ENCODE peak calls at places on chromosomes 2 and 18, in four cellular contexts. B is IMR-90, K is mammary epithelial cell, C is pancreas. M is an unnamed sample.

GRCh38 chr2:234191819-234192407 is 141.4 kb downstream of the SPP2 start:
- DNase-seq in B (peak), K (peak), C (no peak), M (no peak)

GRCh38 chr2:239290618-239291504 is 110.0 kb downstream of the HDAC4 start:
- DNase-seq in B (no peak), K (peak), C (no peak), M (peak)

GRCh38 chr18:59079264-59079972 is 60.3 kb upstream of the SEC11C start:
- DNase-seq in B (no peak), K (no peak), C (no peak), M (no peak)

GRCh38 chr2:221965806-221966205 is 333.0 kb downstream of the PAX3 start:
- DNase-seq in B (no peak), K (no peak), C (no peak), M (no peak)

GRCh38 chr2:127014630-127015029 is 92.3 kb downstream of the BIN1 start:
- DNase-seq in B (peak), K (peak), C (no peak), M (no peak)

GRCh38 chr2:239085201-239085992 is 237.5 kb downstream of the TWIST2 start:
- DNase-seq in B (no peak), K (peak), C (no peak), M (no peak)

GRCh38 chr2:26845021-26845420 is 2.9 kb upstream of the DPYSL5 start:
- DNase-seq in B (no peak), K (no peak), C (no peak), M (no peak)

GRCh38 chr2:201363857-201364560 is 6.9 kb upstream of the FLACC1 start:
- DNase-seq in B (peak), K (peak), C (no peak), M (no peak)

GRCh38 chr2:121804340-121804739 is 48.9 kb downstream of the TSN start:
- DNase-seq in B (peak), K (no peak), C (no peak), M (no peak)

GRCh38 chr18:45090526-45091140 is 409.9 kb downstream of the SETBP1 start:
- DNase-seq in B (peak), K (no peak), C (no peak), M (no peak)

GRCh38 chr2:230335461-230335863 is 8.5 kb downstream of the SP140L start:
- DNase-seq in B (no peak), K (no peak), C (no peak), M (no peak)

GRCh38 chr2:84495539-84496146 is 20.7 kb upstream of the DNAH6 start:
- DNase-seq in B (peak), K (peak), C (no peak), M (no peak)

GRCh38 chr2:180411631-180412030 is 404.5 kb upstream of the CWC22 start:
- DNase-seq in B (no peak), K (no peak), C (no peak), M (no peak)

GRCh38 chr2:207046642-207047213 is 107.4 kb downstream of the CPO start:
- DNase-seq in B (no peak), K (no peak), C (no peak), M (no peak)

GRCh38 chr18:809985-810642 is 1.9 kb downstream of the YES1 start:
- DNase-seq in B (no peak), K (no peak), C (no peak), M (no peak)

GRCh38 chr2:152355411-152355831 is 20.4 kb downstream of the FMNL2 start:
- DNase-seq in B (no peak), K (no peak), C (no peak), M (no peak)

GRCh38 chr18:58297198-58297597 is 253.2 kb downstream of the NEDD4L start:
- DNase-seq in B (peak), K (peak), C (no peak), M (no peak)

GRCh38 chr2:142834003-142834402 is 43.5 kb upstream of the KYNU start:
- DNase-seq in B (peak), K (peak), C (no peak), M (no peak)

GRCh38 chr18:49026501-49027378 is 76.0 kb upstream of the SMAD7 start:
- DNase-seq in B (no peak), K (no peak), C (no peak), M (no peak)

GRCh38 chr18:27899893-27900292 is 277.0 kb downstream of the CDH2 start:
- DNase-seq in B (no peak), K (no peak), C (no peak), M (no peak)

GRCh38 chr2:53202063-53202462 is 565.5 kb upstream of the CHAC2 start:
- DNase-seq in B (peak), K (peak), C (peak), M (no peak)

GRCh38 chr2:43040084-43040854 is 186.1 kb downstream of the ZFP36L2 start:
- DNase-seq in B (no peak), K (peak), C (no peak), M (peak)

GRCh38 chr2:108825254-108825653 is 38.7 kb downstream of the CCDC138 start:
- DNase-seq in B (no peak), K (no peak), C (no peak), M (no peak)

GRCh38 chr2:220985561-220985960 is 586.5 kb downstream of the EPHA4 start:
- DNase-seq in B (no peak), K (peak), C (no peak), M (no peak)

GRCh38 chr2:17894005-17894404 is 15.5 kb downstream of the KCNS3 start:
- DNase-seq in B (peak), K (no peak), C (no peak), M (no peak)

GRCh38 chr2:81304154-81304830 is 999.7 kb upstream of the LRRTM1 start:
- DNase-seq in B (no peak), K (no peak), C (no peak), M (no peak)

GRCh38 chr2:85853499-85854165 is 35.2 kb downstream of the ST3GAL5 start:
- DNase-seq in B (no peak), K (no peak), C (no peak), M (no peak)

GRCh38 chr2:148970393-148970792 is 68.1 kb upstream of the LYPD6B start:
- DNase-seq in B (no peak), K (no peak), C (no peak), M (no peak)

GRCh38 chr2:189386741-189387140 is 54.5 kb upstream of the WDR75 start:
- DNase-seq in B (no peak), K (no peak), C (no peak), M (no peak)

GRCh38 chr2:215601990-215602721 is 166.3 kb upstream of the FN1 start:
- DNase-seq in B (peak), K (no peak), C (no peak), M (no peak)

GRCh38 chr18:11160303-11160702 is 10.9 kb upstream of the PIEZO2 start:
- DNase-seq in B (no peak), K (no peak), C (no peak), M (no peak)

GRCh38 chr18:25724997-25725396 is 365.4 kb downstream of the SS18 start:
- DNase-seq in B (no peak), K (no peak), C (no peak), M (no peak)

GRCh38 chr2:157329524-157329923 is 3.9 kb upstream of the ERMN start:
- DNase-seq in B (no peak), K (no peak), C (peak), M (no peak)

GRCh38 chr2:234091432-234091879 is 41.0 kb downstream of the SPP2 start:
- DNase-seq in B (no peak), K (peak), C (no peak), M (no peak)

GRCh38 chr2:239269959-239270358 is 130.9 kb downstream of the HDAC4 start:
- DNase-seq in B (no peak), K (no peak), C (no peak), M (no peak)

GRCh38 chr18:55859116-55859515 is 271.1 kb upstream of the TCF4 start:
- DNase-seq in B (no peak), K (no peak), C (no peak), M (no peak)

GRCh38 chr2:179140546-179140945 is 90.6 kb upstream of the CCDC141 start:
- DNase-seq in B (no peak), K (no peak), C (no peak), M (no peak)

GRCh38 chr2:53859354-53860159 is at the start of gene GPR75:
- DNase-seq in B (peak), K (peak), C (peak), M (peak)

GRCh38 chr2:85243101-85244072 is 84.4 kb downstream of the TGOLN2 start:
- DNase-seq in B (no peak), K (no peak), C (peak), M (no peak)

GRCh38 chr2:7847321-7847720 is 834.5 kb upstream of the ID2 start:
- DNase-seq in B (peak), K (no peak), C (no peak), M (no peak)

GRCh38 chr2:7849531-7849930 is 832.3 kb upstream of the ID2 start:
- DNase-seq in B (no peak), K (no peak), C (no peak), M (no peak)

GRCh38 chr2:7846607-7847006 is 835.2 kb upstream of the ID2 start:
- DNase-seq in B (no peak), K (no peak), C (no peak), M (no peak)

GRCh38 chr2:7845332-7845731 is 836.5 kb upstream of the ID2 start:
- DNase-seq in B (peak), K (peak), C (no peak), M (no peak)

GRCh38 chr2:7849027-7849426 is 832.8 kb upstream of the ID2 start:
- DNase-seq in B (no peak), K (no peak), C (no peak), M (no peak)
- H3K27ac ChIP-seq in B (no peak), K (peak), C (no peak), M (no peak)

GRCh38 chr2:98510322-98510662 is 65.6 kb downstream of the INPP4A start:
- DNase-seq in B (no peak), K (no peak), C (no peak), M (no peak)
- H3K27ac ChIP-seq in B (no peak), K (no peak), C (no peak), M (no peak)

GRCh38 chr2:98654702-98655488 is 46.5 kb downstream of the UNC50 start:
- DNase-seq in B (no peak), K (no peak), C (no peak), M (no peak)

GRCh38 chr2:98650998-98651397 is 42.6 kb downstream of the UNC50 start:
- DNase-seq in B (no peak), K (no peak), C (no peak), M (no peak)

GRCh38 chr2:98658816-98659486 is 50.6 kb downstream of the UNC50 start:
- DNase-seq in B (no peak), K (no peak), C (no peak), M (no peak)

DNA sequence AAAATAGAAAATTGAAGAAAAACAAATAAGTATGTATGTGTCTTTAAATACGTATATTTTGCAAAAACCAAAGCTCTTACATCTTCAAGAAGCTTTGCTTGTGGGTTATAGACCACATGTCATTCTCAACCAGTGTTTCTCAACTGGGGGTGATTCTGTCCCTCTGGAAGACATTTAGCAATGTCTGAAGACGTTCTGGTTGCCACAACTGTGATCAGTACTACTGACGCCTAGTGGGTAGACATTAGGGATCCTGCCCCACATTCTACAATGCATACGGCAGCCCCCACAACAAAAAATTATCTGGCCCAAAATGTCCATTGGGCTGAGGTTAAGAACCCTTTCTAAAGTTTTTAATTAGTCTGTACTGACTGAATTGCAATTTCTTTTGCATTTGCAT is 48.4 kb downstream of the UNC50 start:
- DNase-seq in B (no peak), K (no peak), C (no peak), M (no peak)
- H3K27ac ChIP-seq in B (no peak), K (no peak), C (no peak), M (no peak)

GRCh38 chr2:219245148-219245898 is at the start of the genes GLB1L and STK16:
- DNase-seq in B (peak), K (peak), C (peak), M (peak)

GRCh38 chr2:219244789-219245147 is 476 bp downstream of the GLB1L start:
- DNase-seq in B (no peak), K (no peak), C (no peak), M (no peak)

GRCh38 chr2:219245899-219246230 is 586 bp downstream of the STK16 start:
- DNase-seq in B (no peak), K (no peak), C (no peak), M (no peak)

GRCh38 chr2:219246559-219246958 is 1.3 kb downstream of the STK16 start:
- DNase-seq in B (no peak), K (no peak), C (no peak), M (no peak)

DNA sequence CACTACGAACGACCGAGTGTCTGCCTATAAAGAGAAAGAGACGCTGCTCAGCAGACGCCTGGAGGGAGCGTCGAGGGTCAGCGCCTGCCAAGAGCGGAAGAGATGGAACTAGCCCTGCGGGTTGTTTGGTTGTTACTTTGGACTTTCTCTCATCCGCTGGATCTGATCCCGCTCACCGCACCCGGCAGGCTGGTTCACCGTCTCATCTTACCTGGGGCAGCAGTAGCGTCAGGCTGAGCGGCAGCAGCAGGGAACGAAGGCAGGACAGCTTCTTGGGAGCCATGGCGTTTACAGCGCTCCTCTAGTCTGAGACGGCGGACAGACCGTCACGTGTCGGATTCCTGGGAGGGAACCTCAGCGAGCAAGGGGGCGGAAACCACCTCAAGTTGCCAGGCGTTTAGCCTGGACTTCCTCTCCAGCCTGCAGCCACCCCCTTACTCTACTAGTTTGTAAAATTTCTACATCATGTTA is 1.9 kb downstream of the GLB1L start:
- DNase-seq in B (no peak), K (no peak), C (no peak), M (peak)
- H3K27ac ChIP-seq in B (no peak), K (no peak), C (no peak), M (no peak)

GRCh38 chr2:47950340-47951280 is 44.3 kb upstream of the FBXO11 start:
- DNase-seq in B (no peak), K (no peak), C (no peak), M (no peak)
- H3K27ac ChIP-seq in B (no peak), K (no peak), C (no peak), M (no peak)